ENCODE peak calls at places on chromosome 2, in six cellular contexts. D, S, K, E, T and N are unnamed samples.

GRCh38 chr2:5854797-5855196 is 162.6 kb downstream of the SOX11 start:
- DNase-seq in D (no peak), E (no peak), T (no peak), K (no peak), S (no peak), N (no peak)

GRCh38 chr2:23992931-23993330 is 17.0 kb upstream of the MFSD2B start:
- DNase-seq in E (no peak), K (no peak), T (no peak), D (no peak), S (no peak), N (peak)

GRCh38 chr2:129793326-129793955 is 186.0 kb upstream of the RAB6C start:
- DNase-seq in T (no peak), D (no peak), K (no peak), E (no peak), S (no peak), N (no peak)

GRCh38 chr2:202377308-202377736 is 1.2 kb downstream of the BMPR2 start:
- DNase-seq in S (no peak), T (peak), E (peak), K (no peak), D (peak), N (peak)

GRCh38 chr2:58449286-58450010 is 208.3 kb upstream of the FANCL start:
- DNase-seq in E (no peak), D (no peak), T (peak), K (no peak), S (no peak), N (peak)

GRCh38 chr2:146818122-146818521 is 1026.7 kb upstream of the ACVR2A start:
- DNase-seq in D (no peak), S (no peak), K (no peak), T (peak), E (no peak), N (no peak)

GRCh38 chr2:3611136-3611535 is 16.2 kb downstream of the COLEC11 start:
- DNase-seq in S (no peak), D (peak), K (no peak), T (no peak), E (peak), N (no peak)

GRCh38 chr2:215535125-215535668 is 99.3 kb upstream of the FN1 start:
- DNase-seq in D (peak), T (no peak), K (no peak), E (no peak), S (no peak), N (no peak)

GRCh38 chr2:20617081-20617575 is 33.8 kb downstream of the HS1BP3 start:
- DNase-seq in E (peak), T (no peak), D (peak), K (no peak), S (no peak), N (peak)

GRCh38 chr2:39871291-39871761 is 92.3 kb upstream of the THUMPD2 start:
- DNase-seq in S (no peak), E (peak), D (peak), T (peak), K (no peak), N (no peak)

GRCh38 chr2:233501198-233502076 is 65.1 kb downstream of the USP40 start:
- DNase-seq in S (no peak), K (no peak), T (peak), D (no peak), E (no peak), N (no peak)

GRCh38 chr2:161068670-161069069 is 91.6 kb upstream of the TANK start:
- DNase-seq in K (no peak), E (no peak), T (peak), S (no peak), D (no peak), N (no peak)

GRCh38 chr2:201628545-201628944 is 14.8 kb downstream of the TMEM237 start:
- DNase-seq in S (no peak), E (no peak), K (no peak), T (peak), D (no peak), N (no peak)

GRCh38 chr2:41194235-41194634 is 742.3 kb upstream of the SLC8A1 start:
- DNase-seq in K (no peak), T (peak), D (no peak), E (no peak), S (no peak), N (no peak)

GRCh38 chr2:904243-905024 is 46.2 kb upstream of the SNTG2 start:
- DNase-seq in S (no peak), T (no peak), E (no peak), D (no peak), K (no peak), N (peak)

GRCh38 chr2:10407841-10408648 is 40.1 kb downstream of the ODC1 start:
- DNase-seq in E (no peak), S (peak), T (peak), D (peak), K (peak), N (peak)

GRCh38 chr2:73886357-73886756 is 6.5 kb upstream of the ACTG2 start:
- DNase-seq in S (no peak), D (no peak), T (no peak), K (no peak), E (no peak), N (no peak)

GRCh38 chr2:48249093-48249492 is 280.9 kb upstream of the STON1 start:
- DNase-seq in D (no peak), K (no peak), T (peak), E (no peak), S (no peak), N (no peak)

GRCh38 chr2:88856409-88857135 is 165.1 kb downstream of the RPIA start:
- DNase-seq in E (no peak), S (no peak), T (no peak), D (no peak), K (no peak), N (no peak)

GRCh38 chr2:152525277-152525838 is 190.4 kb downstream of the FMNL2 start:
- DNase-seq in S (no peak), T (peak), K (no peak), E (no peak), D (no peak), N (no peak)

GRCh38 chr2:59690849-59691248 is 862.6 kb downstream of the BCL11A start:
- DNase-seq in T (no peak), S (no peak), K (no peak), D (no peak), E (no peak), N (no peak)

GRCh38 chr2:30385327-30385726 is 61.7 kb upstream of the LCLAT1 start:
- DNase-seq in T (peak), D (peak), S (no peak), E (peak), K (no peak), N (peak)

GRCh38 chr2:161414385-161415040 is 1.6 kb upstream of the TBR1 start:
- DNase-seq in S (no peak), T (peak), K (no peak), D (peak), E (peak), N (peak)

GRCh38 chr2:237735762-237736161 is 62.8 kb upstream of the RBM44 start:
- DNase-seq in S (no peak), K (no peak), E (no peak), D (no peak), T (no peak), N (no peak)

GRCh38 chr2:234577191-234577590 is 80.3 kb upstream of the ARL4C start:
- DNase-seq in E (no peak), T (no peak), D (no peak), S (no peak), K (no peak), N (no peak)

GRCh38 chr2:159760321-159760720 is 37.7 kb downstream of the CD302 start:
- DNase-seq in K (no peak), D (no peak), T (peak), E (no peak), S (no peak), N (no peak)

GRCh38 chr2:1591978-1592907 is 152.1 kb downstream of the PXDN start:
- DNase-seq in E (peak), K (no peak), D (peak), S (peak), T (peak), N (peak)

GRCh38 chr2:71640459-71640858 is 187.1 kb downstream of the DYSF start:
- DNase-seq in T (no peak), E (no peak), S (no peak), K (no peak), D (no peak), N (no peak)

GRCh38 chr2:118442949-118443348 is 354.7 kb downstream of the INSIG2 start:
- DNase-seq in S (no peak), D (no peak), K (no peak), T (no peak), E (no peak), N (no peak)

GRCh38 chr2:24842081-24843050 is 49.1 kb downstream of the CENPO start:
- DNase-seq in T (no peak), E (no peak), S (no peak), K (no peak), D (no peak), N (no peak)

GRCh38 chr2:36561223-36561944 is 36.6 kb downstream of the FEZ2 start:
- DNase-seq in S (peak), T (peak), K (no peak), D (peak), E (no peak), N (peak)

GRCh38 chr2:27716301-27717069 is 52.8 kb downstream of the SLC4A1AP start:
- DNase-seq in E (peak), K (peak), S (no peak), D (no peak), T (no peak), N (peak)

GRCh38 chr2:27715318-27716165 is 51.9 kb downstream of the SLC4A1AP start:
- DNase-seq in K (peak), D (peak), E (peak), S (no peak), T (peak), N (peak)

GRCh38 chr2:27714851-27715291 is 51.2 kb downstream of the SLC4A1AP start:
- DNase-seq in E (peak), T (peak), K (no peak), S (no peak), D (no peak), N (peak)

GRCh38 chr2:27714053-27714452 is 50.4 kb downstream of the SLC4A1AP start:
- DNase-seq in E (no peak), T (no peak), K (no peak), S (no peak), D (no peak), N (no peak)

DNA sequence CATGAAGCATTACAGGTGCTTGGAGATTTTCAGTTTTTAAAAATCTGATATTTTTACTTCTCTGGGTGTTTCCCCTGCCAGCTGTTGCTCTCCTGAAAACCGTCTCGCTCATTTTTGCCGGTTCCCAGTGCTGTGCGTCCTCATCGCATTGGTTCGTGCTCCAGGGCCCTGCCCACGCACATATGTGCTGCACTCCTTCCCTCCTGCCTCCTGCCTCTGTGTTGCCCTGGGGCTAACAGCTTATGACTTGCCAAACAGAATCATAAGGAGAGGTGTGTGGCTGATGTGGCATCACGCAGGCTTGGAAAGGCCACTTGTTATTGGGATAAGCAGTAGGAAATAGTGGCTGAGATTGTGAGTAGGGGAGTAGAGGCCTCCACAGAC is 53.4 kb downstream of the SLC4A1AP start:
- DNase-seq in D (no peak), E (no peak), S (no peak), K (peak), T (peak), N (peak)
- H2AFZ ChIP-seq in D (no peak), E (peak), S (no peak), K (peak), T (peak), N (peak)

GRCh38 chr2:174826051-174826450 is 61.8 kb upstream of the CHRNA1 start:
- DNase-seq in S (no peak), T (no peak), D (no peak), E (no peak), K (no peak), N (peak)
- TF ChIP-seq EZH2phosphoT487 in S (no peak), T (no peak), D (no peak), E (no peak), K (no peak), N (no peak)

DNA sequence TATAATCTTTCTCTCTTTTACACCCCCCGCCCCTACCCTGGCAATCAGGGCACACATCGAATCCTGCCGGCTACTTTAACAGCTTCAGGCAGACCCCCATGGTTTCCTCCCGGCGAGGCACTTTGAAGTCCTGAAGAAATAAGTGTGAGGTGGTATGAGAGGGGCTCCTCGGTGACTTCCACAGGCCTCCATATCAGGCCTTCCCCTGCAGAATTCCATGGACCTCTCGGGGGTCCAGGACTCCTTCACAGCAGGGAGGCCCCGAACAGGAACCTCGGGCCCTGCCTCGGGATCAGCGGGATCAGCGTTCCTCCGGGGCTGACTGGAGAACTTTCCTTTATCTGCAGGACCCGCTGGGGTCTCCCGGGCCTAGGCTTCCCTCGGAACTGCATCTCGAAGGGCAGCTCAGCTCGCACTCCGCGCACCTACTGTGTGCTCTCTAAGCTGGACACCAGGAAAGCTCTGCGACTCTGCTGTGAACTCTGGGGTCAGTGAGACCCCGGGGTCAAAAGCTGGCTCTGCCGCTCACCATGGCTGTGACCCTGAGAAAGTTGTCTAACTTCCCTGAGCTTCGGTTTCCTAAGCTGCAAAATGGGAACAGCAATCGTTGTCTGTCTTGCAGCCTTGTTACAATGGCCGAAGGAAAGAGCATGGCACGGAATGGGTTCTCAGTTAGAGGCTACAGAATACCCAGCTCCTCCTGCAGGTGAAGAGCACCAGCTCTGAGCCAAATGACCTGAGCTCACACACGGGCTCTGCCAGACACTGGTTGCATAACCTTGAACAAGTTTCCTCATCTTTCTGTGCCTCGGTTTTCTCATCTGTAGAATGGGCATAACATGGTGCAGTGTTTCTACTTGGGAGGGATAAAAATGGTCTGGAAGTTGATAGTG is 97.4 kb upstream of the ID2 start:
- DNase-seq in T (no peak), E (no peak), K (no peak), S (no peak), D (no peak), N (no peak)
- H2AFZ ChIP-seq in T (no peak), E (no peak), K (no peak), S (no peak), D (peak), N (peak)

GRCh38 chr2:124333789-124334188 is 308.7 kb downstream of the CNTNAP5 start:
- DNase-seq in K (no peak), T (no peak), D (no peak), E (no peak), S (no peak), N (no peak)
- TF ChIP-seq EZH2phosphoT487 in K (no peak), T (no peak), D (no peak), E (no peak), S (no peak), N (no peak)

GRCh38 chr2:167890739-167891138 is 356.7 kb downstream of the STK39 start:
- DNase-seq in K (peak), S (no peak), E (no peak), D (no peak), T (no peak), N (no peak)
- H2AFZ ChIP-seq in K (no peak), S (no peak), E (no peak), D (no peak), T (no peak), N (peak)

DNA sequence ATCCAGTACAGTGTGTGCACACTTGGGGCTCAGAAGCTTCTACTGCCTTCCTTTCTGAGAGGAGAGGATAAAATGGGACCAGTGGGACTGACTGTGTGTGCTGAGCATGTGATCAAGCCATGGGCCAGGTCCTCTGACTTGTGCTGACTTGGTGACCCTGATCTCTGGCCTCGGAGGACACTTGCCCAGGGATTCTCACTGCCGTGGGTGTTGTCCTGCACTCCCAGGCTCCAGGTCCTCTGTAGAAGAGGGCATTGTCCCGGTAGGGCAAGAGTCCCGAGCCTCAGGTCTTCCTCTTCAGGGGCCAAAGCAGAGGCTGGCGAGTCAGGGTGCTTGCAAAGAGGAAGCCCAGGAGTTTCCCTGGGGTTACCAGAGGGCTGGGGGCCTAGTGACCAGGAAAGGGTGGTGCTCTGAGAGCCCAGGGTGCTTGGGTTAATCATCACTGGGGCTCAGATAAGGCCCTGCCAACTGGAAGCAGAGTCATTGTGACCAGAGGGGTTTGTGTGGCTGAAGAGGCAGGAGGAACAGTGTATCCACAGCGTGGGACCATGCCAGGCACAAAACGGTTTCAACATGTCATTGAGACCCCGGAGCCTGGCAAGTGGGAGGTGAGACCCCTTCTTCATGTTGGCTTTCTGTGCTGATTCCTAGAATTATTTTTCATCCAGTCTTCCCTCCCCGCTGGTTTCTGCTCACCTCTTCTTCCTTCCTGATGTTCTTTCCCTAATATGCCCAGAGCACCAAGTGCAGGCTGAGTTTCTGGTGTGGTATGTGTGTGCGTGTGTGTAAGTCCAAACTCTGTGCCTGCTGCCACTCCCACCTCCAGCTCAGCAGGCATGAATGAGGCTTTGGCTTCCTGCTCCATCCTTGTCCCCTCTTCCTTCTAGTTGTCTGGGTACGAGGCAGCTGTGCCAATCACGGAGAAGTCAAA is at the start of gene GCKR:
- DNase-seq in K (no peak), D (peak), E (no peak), S (no peak), T (peak), N (no peak)
- TF ChIP-seq EZH2phosphoT487 in K (no peak), D (no peak), E (no peak), S (no peak), T (no peak), N (no peak)

DNA sequence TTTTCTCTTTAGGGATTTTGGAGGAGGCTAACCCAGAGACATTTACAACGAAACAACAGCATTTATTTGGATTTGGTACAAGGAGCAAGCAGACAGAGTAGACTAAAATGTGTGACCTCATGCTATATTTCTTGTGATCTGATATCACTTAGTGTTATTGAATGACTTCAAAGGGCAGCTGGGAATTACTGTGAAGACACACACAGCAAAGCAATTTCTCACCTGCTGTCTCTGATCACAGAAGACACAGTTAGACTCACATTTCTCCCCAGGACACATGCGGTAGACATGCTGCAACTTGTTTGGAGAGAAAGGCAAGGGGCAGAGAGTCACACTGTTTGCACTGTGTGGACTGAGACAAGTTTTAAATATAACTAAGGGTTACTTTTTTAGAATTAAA is 67.5 kb downstream of the LTBP1 start:
- DNase-seq in D (no peak), S (no peak), E (no peak), T (no peak), K (no peak), N (no peak)
- H2AFZ ChIP-seq in D (no peak), S (no peak), E (no peak), T (no peak), K (no peak), N (no peak)

DNA sequence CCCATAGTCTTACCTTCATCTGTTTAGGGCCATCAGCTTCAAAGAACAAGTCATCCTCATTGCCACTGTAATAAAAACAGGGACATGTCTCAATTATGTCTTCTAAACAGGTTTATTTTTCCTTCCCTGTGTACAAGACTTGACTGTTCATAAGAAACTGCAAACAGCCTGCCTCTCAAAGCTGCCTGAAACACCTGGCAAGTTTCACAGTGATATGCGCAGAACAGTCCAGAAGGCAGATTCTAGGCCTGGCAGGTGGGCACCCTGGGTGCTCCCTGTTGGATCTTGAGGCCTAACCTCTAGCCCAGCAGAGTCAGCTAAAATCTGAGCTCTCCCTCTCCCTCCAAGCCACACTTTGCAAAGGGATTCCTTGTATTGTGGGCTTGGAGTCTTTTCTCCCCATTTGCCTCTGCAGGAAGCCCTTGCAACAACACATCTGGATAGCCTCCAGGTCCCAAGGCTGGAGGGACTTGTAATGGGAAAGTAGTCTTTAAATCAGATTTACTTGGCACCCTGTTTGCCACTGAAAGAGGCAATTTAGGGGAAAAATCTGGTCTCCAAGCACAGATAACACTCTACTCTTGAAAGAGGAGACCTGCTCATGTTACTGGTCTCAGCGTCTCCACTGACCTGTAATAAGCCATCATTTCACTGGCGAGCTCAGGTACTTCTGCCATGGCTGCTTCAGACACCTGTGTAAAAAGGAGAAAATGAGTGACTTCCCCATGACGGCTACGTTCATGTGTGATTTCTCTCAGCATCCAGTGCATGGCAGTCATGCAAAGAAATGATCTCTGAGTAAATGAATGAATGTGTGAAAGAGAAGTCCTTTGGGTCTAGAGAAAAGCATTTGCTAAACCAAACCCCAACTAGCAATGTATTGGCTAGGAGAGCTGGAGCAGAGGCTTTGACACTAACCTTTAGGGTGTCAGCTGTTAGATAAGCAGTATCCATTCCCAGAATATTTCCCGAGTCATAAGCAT is 735 bp downstream of the IL1B start:
- DNase-seq in T (peak), K (no peak), D (no peak), S (no peak), E (no peak), N (no peak)
- TF ChIP-seq EZH2phosphoT487 in T (no peak), K (no peak), D (no peak), S (no peak), E (no peak), N (no peak)

GRCh38 chr2:64493788-64494187 is 30.3 kb upstream of the AFTPH start:
- DNase-seq in E (no peak), T (no peak), S (no peak), K (no peak), D (no peak), N (no peak)
- H2AFZ ChIP-seq in E (no peak), T (no peak), S (peak), K (no peak), D (no peak), N (peak)